ENCODE peak calls at places on chromosomes 11 and 22, in nine cellular contexts. P is neuronal stem cell, U is heart left ventricle, D is H1, L is Peyer's patch, H is AG04450, N is dorsolateral prefrontal cortex, B is OCI-LY7, K is RWPE1. F is an unnamed sample.
A peak's percentile ranks its signal among the peaks of the same experiment; 100 is the strongest.

GRCh38 chr22:20204821-20205220 is 54.0 kb upstream of the CCDC188 start:
- DNase-seq in P (no peak), U (no peak), D (no peak), L (no peak), H (no peak), N (no peak), B (no peak), K (no peak), F (no peak)

GRCh38 chr11:94781822-94782221 is 13.7 kb downstream of the AMOTL1 start:
- DNase-seq in P (no peak), U (no peak), D (no peak), L (no peak), H (no peak), N (no peak), B (no peak), K (no peak), F (no peak)

GRCh38 chr11:109077340-109077927 is 344.6 kb upstream of the C11orf87 start:
- DNase-seq in P (no peak), U (no peak), D (no peak), L (no peak), H (no peak), N (no peak), B (no peak), K (no peak), F (no peak)

GRCh38 chr22:39956932-39957664 is 3.1 kb upstream of the TMA7B start:
- DNase-seq in P (no peak), U (no peak), D (no peak), L (no peak), H (no peak), N (no peak), B (peak; percentile 42), K (no peak), F (no peak)

GRCh38 chr11:111097191-111097590 is 148.3 kb upstream of the POU2AF2 start:
- DNase-seq in P (no peak), U (peak; percentile 35), D (no peak), L (no peak), H (peak; percentile 46), N (no peak), B (no peak), K (no peak), F (no peak)

GRCh38 chr11:80542704-80543103 is 1101.9 kb upstream of the TENM4 start:
- DNase-seq in P (no peak), U (no peak), D (no peak), L (no peak), H (no peak), N (no peak), B (no peak), K (no peak), F (no peak)

GRCh38 chr22:25482091-25482760 is 82.2 kb upstream of the GRK3 start:
- DNase-seq in P (no peak), U (no peak), D (no peak), L (no peak), H (no peak), N (no peak), B (no peak), K (no peak), F (no peak)

GRCh38 chr11:103773059-103773458 is 263.4 kb upstream of the DDI1 start:
- DNase-seq in P (no peak), U (no peak), D (no peak), L (no peak), H (peak; percentile 13), N (no peak), B (no peak), K (no peak), F (no peak)

GRCh38 chr11:33063326-33063775 is 24.0 kb downstream of the TCP11L1 start:
- DNase-seq in P (no peak), U (no peak), D (no peak), L (no peak), H (no peak), N (no peak), B (no peak), K (no peak), F (no peak)

DNA sequence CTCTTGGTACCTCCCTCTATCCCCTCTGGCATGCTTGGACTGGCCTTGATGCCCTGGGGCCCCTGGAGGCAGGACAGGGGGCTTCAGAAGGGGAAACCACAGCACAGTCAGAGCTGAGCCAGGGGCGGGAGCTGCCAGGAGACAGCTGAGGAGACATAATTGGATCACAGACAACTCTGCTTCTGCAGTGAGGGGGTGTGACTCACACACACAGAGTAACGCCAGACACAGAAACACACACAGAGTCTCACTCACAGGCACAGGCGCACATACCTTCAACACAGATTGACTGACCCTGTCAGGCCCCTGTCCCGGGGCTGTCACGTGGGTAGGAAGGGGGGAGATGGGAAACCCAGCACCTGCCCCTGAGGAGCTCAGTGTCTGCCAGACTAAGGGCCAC is 20.6 kb downstream of the STARD10 start:
- DNase-seq in P (no peak), U (peak; percentile 73), D (no peak), L (no peak), H (peak; percentile 57), N (peak; percentile 70), B (no peak), K (peak; percentile 79), F (peak; percentile 48)
- H3K27ac ChIP-seq in P (no peak overlapping the region), U (peak overlapping the region; percentile 23), D (no peak overlapping the region), L (no peak overlapping the region), H (peak overlapping the region; percentile 77), N (no peak overlapping the region), B (no peak overlapping the region), K (peak overlapping the region; percentile 55), F (peak overlapping the region; percentile 17)

GRCh38 chr11:57883630-57884029 is 122.0 kb downstream of the CTNND1 start:
- DNase-seq in P (no peak), U (no peak), D (no peak), L (no peak), H (no peak), N (no peak), B (no peak), K (no peak), F (no peak)
- H3K27ac ChIP-seq in P (no peak overlapping the region), U (no peak overlapping the region), D (no peak overlapping the region), L (no peak overlapping the region), H (no peak overlapping the region), N (no peak overlapping the region), B (no peak overlapping the region), K (no peak overlapping the region), F (no peak overlapping the region)

GRCh38 chr11:70095541-70096252 is 17.6 kb downstream of the ANO1 start:
- DNase-seq in P (no peak), U (peak; percentile 17), D (no peak), L (no peak), H (no peak), N (no peak), B (no peak), K (no peak), F (no peak)
- H3K27ac ChIP-seq in P (no peak overlapping the region), U (no peak overlapping the region), D (no peak overlapping the region), L (no peak overlapping the region), H (no peak overlapping the region), N (no peak overlapping the region), B (no peak overlapping the region), K (no peak overlapping the region), F (no peak overlapping the region)

GRCh38 chr22:46663436-46664100 is 43.4 kb downstream of the GRAMD4 start:
- DNase-seq in P (no peak), U (no peak), D (no peak), L (no peak), H (no peak), N (no peak), B (no peak), K (no peak), F (no peak)
- H3K27ac ChIP-seq in P (no peak overlapping the region), U (no peak overlapping the region), D (no peak overlapping the region), L (no peak overlapping the region), H (no peak overlapping the region), N (no peak overlapping the region), B (no peak overlapping the region), K (no peak overlapping the region), F (no peak overlapping the region)

GRCh38 chr11:100851129-100851528 is 164.0 kb downstream of the ARHGAP42 start:
- DNase-seq in P (no peak), U (no peak), D (no peak), L (no peak), H (no peak), N (no peak), B (no peak), K (peak; percentile 9), F (no peak)
- H3K27ac ChIP-seq in P (no peak overlapping the region), U (no peak overlapping the region), D (no peak overlapping the region), L (no peak overlapping the region), H (no peak overlapping the region), N (no peak overlapping the region), B (no peak overlapping the region), K (no peak overlapping the region), F (peak overlapping the region; percentile 54)

DNA sequence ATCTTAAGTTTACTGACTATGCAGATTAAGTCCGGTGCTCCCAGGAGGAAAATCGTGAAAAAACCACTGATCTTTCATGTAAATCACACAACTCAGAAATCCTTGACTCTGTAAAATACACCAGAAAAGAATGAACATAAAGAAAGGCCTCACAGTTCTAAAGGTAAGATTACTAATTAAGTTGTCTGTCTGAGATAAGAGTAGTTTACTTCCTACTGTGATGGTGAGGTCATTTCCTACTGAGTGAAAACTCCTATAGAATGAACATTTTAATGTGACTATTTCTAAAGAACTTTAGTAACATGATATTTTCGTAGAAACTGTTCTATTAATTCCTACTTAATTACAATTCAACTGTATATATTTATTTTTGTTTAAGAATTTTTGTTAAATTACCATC is 774.4 kb upstream of the CHORDC1 start:
- DNase-seq in P (no peak), U (no peak), D (no peak), L (no peak), H (no peak), N (no peak), B (no peak), K (no peak), F (no peak)
- H3K27ac ChIP-seq in P (no peak overlapping the region), U (no peak overlapping the region), D (no peak overlapping the region), L (no peak overlapping the region), H (no peak overlapping the region), N (no peak overlapping the region), B (no peak overlapping the region), K (no peak overlapping the region), F (no peak overlapping the region)

DNA sequence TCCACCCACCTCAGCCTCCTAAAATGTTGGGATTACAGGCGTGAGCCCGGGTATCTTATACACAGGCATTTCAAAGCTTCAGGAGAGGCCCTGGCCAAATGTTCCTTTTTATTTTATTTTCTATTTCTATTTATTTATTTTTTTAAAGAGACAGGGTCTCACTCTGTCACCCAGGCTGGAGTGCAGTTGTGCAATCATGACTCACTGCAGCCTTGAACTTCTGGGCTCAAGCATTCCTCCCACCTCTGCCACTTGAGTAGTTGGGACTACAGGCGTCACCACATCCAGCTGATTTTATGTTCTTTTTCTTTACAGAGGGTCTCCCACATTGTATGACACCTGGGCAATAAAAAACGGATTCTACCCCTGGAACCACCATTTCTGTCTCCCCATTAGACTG is 71.2 kb downstream of the FBXO7 start:
- DNase-seq in P (no peak), U (no peak), D (no peak), L (no peak), H (no peak), N (no peak), B (no peak), K (no peak), F (no peak)
- H3K27ac ChIP-seq in P (no peak overlapping the region), U (no peak overlapping the region), D (no peak overlapping the region), L (no peak overlapping the region), H (peak overlapping the region; percentile 84), N (no peak overlapping the region), B (no peak overlapping the region), K (no peak overlapping the region), F (no peak overlapping the region)

DNA sequence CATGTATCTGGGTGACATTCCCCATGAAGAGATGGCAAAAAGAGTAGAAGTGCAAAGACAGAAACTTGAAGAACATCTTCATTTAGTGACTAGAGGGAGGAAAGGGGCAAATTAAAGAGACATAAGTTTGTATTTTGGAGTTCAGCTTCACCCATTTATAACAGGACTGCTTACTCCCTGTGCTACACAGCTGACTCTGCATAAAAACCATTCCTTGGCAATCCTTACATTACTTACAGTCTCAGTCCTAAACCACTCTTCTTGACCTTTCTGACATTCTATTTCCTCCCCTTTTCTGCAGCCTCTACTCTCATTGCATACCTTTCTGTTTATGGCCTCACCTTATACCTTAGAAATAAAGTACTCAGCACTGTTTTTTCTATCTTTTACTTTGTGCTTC is 6.8 kb upstream of the SERGEF start:
- DNase-seq in P (no peak), U (no peak), D (no peak), L (no peak), H (no peak), N (no peak), B (no peak), K (no peak), F (no peak)
- H3K27ac ChIP-seq in P (no peak overlapping the region), U (no peak overlapping the region), D (no peak overlapping the region), L (no peak overlapping the region), H (no peak overlapping the region), N (no peak overlapping the region), B (no peak overlapping the region), K (no peak overlapping the region), F (no peak overlapping the region)

F was measured in epithelial cell of prostate.